ENCODE peak calls at places on chromosome 14, in eight cellular contexts. F is ELR, A is RWPE1, O is RPMI7951, U is right lobe of liver, Z is colonic mucosa, K is left ventricle myocardium inferior, I is ureter. E is an unnamed sample.

GRCh38 chr14:36524874-36525745 is 5.1 kb upstream of the NKX2-1 start:
- DNase-seq in F (peak; percentile 43), A (no peak), O (no peak), U (no peak), Z (peak; percentile 64), K (no peak), I (no peak), E (peak; percentile 10)

GRCh38 chr14:104678346-104678745 is 11.1 kb upstream of the INF2 start:
- DNase-seq in F (peak; percentile 49), A (no peak), O (peak; percentile 26), U (no peak), Z (peak; percentile 35), K (peak; percentile 54), I (no peak), E (no peak)

GRCh38 chr14:91186515-91187066 is 57.9 kb downstream of the GPR68 start:
- DNase-seq in F (peak; percentile 78), A (no peak), O (peak; percentile 10), U (no peak), Z (no peak), K (no peak), I (no peak), E (no peak)

GRCh38 chr14:64707661-64708060 is 3.4 kb downstream of the PLEKHG3 start:
- DNase-seq in F (peak; percentile 95), A (peak; percentile 94), O (peak; percentile 77), U (no peak), Z (no peak), K (no peak), I (no peak), E (no peak)

GRCh38 chr14:58947816-58948440 is 240.5 kb upstream of the DAAM1 start:
- DNase-seq in F (peak; percentile 10), A (no peak), O (peak; percentile 22), U (no peak), Z (no peak), K (no peak), I (no peak), E (peak; percentile 44)

GRCh38 chr14:19878029-19878642 is 3.2 kb downstream of the OR4K2 start:
- DNase-seq in F (peak; percentile 15), A (no peak), O (peak; percentile 50), U (no peak), Z (no peak), K (no peak), I (no peak), E (peak; percentile 18)

GRCh38 chr14:102591372-102591943 is 991 bp upstream of the RCOR1 start:
- DNase-seq in F (peak; percentile 63), A (no peak), O (no peak), U (peak; percentile 66), Z (peak; percentile 54), K (peak; percentile 53), I (peak; percentile 58), E (peak; percentile 40)

GRCh38 chr14:103207038-103207403 is 83.8 kb downstream of the TNFAIP2 start:
- DNase-seq in F (peak; percentile 41), A (no peak), O (no peak), U (peak; percentile 96), Z (peak; percentile 71), K (peak; percentile 91), I (peak; percentile 90), E (peak; percentile 7)

GRCh38 chr14:96079066-96079465 is 39.9 kb downstream of the C14orf132 start:
- DNase-seq in F (no peak), A (no peak), O (no peak), U (no peak), Z (no peak), K (no peak), I (no peak), E (peak; percentile 36)

GRCh38 chr14:31716208-31716607 is 155.0 kb downstream of the NUBPL start:
- DNase-seq in F (peak; percentile 33), A (no peak), O (no peak), U (no peak), Z (no peak), K (no peak), I (no peak), E (no peak)

GRCh38 chr14:96502621-96503251 is 554 bp downstream of the PAPOLA start:
- DNase-seq in F (peak; percentile 66), A (peak; percentile 49), O (peak; percentile 24), U (peak; percentile 78), Z (peak; percentile 55), K (peak; percentile 50), I (peak; percentile 65), E (peak; percentile 30)

GRCh38 chr14:83217492-83217891 is 1683.8 kb upstream of the SEL1L start:
- DNase-seq in F (no peak), A (no peak), O (peak; percentile 2), U (no peak), Z (peak; percentile 29), K (no peak), I (no peak), E (no peak)

E was measured in G401.